ENCODE peak calls at places on chromosome 14, in six cellular contexts. X, O, M, G, V and D are unnamed samples.

GRCh38 chr14:92863281-92863680 is 59.7 kb upstream of the CHGA start:
- DNase-seq in G (no peak), M (no peak), V (peak; percentile 45), X (no peak), O (no peak), D (no peak)

GRCh38 chr14:33465952-33466700 is 484.7 kb downstream of the EGLN3 start:
- DNase-seq in M (peak; percentile 55), O (no peak), X (no peak), V (peak; percentile 83), G (no peak), D (no peak)

GRCh38 chr14:37598085-37598972 is 2.9 kb downstream of the TTC6 start:
- DNase-seq in V (peak; percentile 11), O (no peak), X (peak; percentile 32), M (no peak), G (no peak), D (peak; percentile 25)

GRCh38 chr14:55749946-55750345 is 169.9 kb downstream of the KTN1 start:
- DNase-seq in G (no peak), V (no peak), X (peak; percentile 22), O (no peak), M (no peak), D (no peak)

GRCh38 chr14:53929871-53930685 is 26.5 kb downstream of the BMP4 start:
- DNase-seq in G (no peak), O (no peak), X (peak; percentile 83), V (peak; percentile 48), M (no peak), D (peak; percentile 35)

GRCh38 chr14:77641534-77642341 is 25.3 kb upstream of the SPTLC2 start:
- DNase-seq in G (peak; percentile 76), M (peak; percentile 82), O (peak; percentile 51), X (no peak), V (peak; percentile 61), D (peak; percentile 78)

GRCh38 chr14:68293404-68293803 is 473.8 kb downstream of the RAD51B start:
- DNase-seq in G (no peak), O (no peak), M (no peak), V (no peak), X (no peak), D (no peak)

GRCh38 chr14:20332386-20332945 is 613 bp downstream of the CCNB1IP1 start:
- DNase-seq in G (peak; percentile 16), X (no peak), O (no peak), V (peak; percentile 14), M (peak; percentile 19), D (no peak)

GRCh38 chr14:33463731-33464130 is 487.1 kb downstream of the EGLN3 start:
- DNase-seq in G (no peak), O (no peak), V (no peak), M (no peak), X (no peak), D (no peak)

GRCh38 chr14:99252940-99253868 is 18.8 kb downstream of the BCL11B start:
- DNase-seq in X (no peak), V (no peak), G (no peak), O (no peak), M (no peak), D (no peak)

GRCh38 chr14:35215110-35215872 is 76.9 kb upstream of the PSMA6 start:
- DNase-seq in O (no peak), G (peak; percentile 84), M (peak; percentile 89), V (peak; percentile 64), X (no peak), D (peak; percentile 30)

GRCh38 chr14:55730602-55731001 is 150.6 kb downstream of the KTN1 start:
- DNase-seq in O (no peak), V (peak; percentile 27), M (no peak), X (no peak), G (peak; percentile 10), D (no peak)

GRCh38 chr14:53613404-53614253 is 343.0 kb downstream of the BMP4 start:
- DNase-seq in G (no peak), O (no peak), M (peak; percentile 28), V (peak; percentile 88), X (no peak), D (peak; percentile 80)

GRCh38 chr14:69726761-69727511 is 40.0 kb upstream of the SRSF5 start:
- DNase-seq in X (peak; percentile 87), V (peak; percentile 61), G (peak; percentile 75), O (no peak), M (peak; percentile 76), D (peak; percentile 90)

GRCh38 chr14:62329427-62329826 is 567.2 kb downstream of the SNAPC1 start:
- DNase-seq in X (no peak), O (no peak), V (no peak), G (no peak), M (peak; percentile 4), D (no peak)

GRCh38 chr14:96277890-96278289 is 21.9 kb downstream of the BDKRB1 start:
- DNase-seq in X (no peak), O (no peak), V (no peak), G (no peak), M (no peak), D (no peak)

GRCh38 chr14:96274122-96274910 is 18.3 kb downstream of the BDKRB1 start:
- DNase-seq in M (peak; percentile 74), O (no peak), V (no peak), X (no peak), G (peak; percentile 85), D (no peak)

GRCh38 chr14:96272777-96273471 is 16.9 kb downstream of the BDKRB1 start:
- DNase-seq in O (no peak), X (no peak), G (peak; percentile 78), M (no peak), V (no peak), D (no peak)

GRCh38 chr14:96273629-96274028 is 17.6 kb downstream of the BDKRB1 start:
- DNase-seq in G (no peak), M (no peak), V (no peak), X (no peak), O (no peak), D (no peak)

DNA sequence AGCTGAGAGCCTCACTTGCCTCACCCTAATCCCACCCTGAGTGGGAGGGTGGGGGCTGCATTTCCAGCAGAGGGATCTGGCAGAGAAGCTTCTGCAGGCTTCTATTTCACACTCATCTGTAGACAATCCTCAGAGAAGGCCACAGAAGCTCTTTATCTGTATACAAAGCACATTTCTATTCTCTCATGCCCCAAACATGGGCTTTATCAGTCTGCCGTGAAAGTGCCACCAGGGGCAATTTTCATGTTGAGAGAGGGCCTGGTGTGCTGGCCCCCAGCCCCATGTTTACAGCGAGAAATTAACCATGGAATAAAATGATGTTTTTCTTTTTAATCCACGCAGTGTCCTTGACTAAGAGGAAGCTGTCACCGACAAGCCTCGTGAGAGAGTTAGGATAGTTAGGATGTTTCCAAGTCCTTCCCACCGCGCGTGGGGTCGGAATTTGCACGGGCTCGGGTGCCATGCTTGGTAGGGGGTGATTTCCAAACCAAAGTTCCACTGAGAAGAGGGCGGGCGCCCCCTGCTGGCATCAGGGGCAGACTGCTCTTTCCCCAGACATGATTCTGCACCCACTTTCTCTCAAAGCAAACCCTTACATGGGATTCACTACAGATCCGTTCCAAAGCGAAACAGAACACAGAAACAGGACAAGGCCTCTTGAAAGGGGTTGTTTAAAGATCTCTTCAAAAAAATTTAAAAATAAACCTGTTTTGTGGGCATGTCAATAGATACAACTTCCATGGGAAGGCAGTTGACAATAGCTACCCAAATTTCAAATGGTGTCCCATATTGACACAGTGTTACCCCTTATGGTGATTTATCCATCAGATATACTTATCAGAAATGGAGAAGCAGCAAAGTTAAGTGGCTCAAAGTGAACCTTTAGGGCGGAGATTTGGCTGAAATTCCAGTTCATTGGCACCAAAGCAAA is 19.4 kb downstream of the BDKRB1 start:
- DNase-seq in O (no peak), M (peak; percentile 85), G (peak; percentile 82), V (peak; percentile 64), X (peak; percentile 81), D (peak; percentile 76)
- TF ChIP-seq CTCF in O (peak; percentile 77), M (peak; percentile 99), G (peak; percentile 97), V (peak; percentile 98), X (peak; percentile 98), D (peak; percentile 88)

GRCh38 chr14:22656226-22656625 is 12.1 kb upstream of the OR6J1 start:
- DNase-seq in O (no peak), V (no peak), X (no peak), M (peak; percentile 48), G (no peak), D (no peak)

GRCh38 chr14:22650046-22650739 is 6.0 kb upstream of the OR6J1 start:
- DNase-seq in V (peak; percentile 46), G (no peak), X (no peak), M (no peak), O (no peak), D (no peak)

GRCh38 chr14:22651586-22651985 is 7.4 kb upstream of the OR6J1 start:
- DNase-seq in O (no peak), M (no peak), G (no peak), X (no peak), V (no peak), D (no peak)

GRCh38 chr14:22650960-22651521 is 6.9 kb upstream of the OR6J1 start:
- DNase-seq in V (peak; percentile 34), M (peak; percentile 43), G (peak; percentile 37), X (no peak), O (no peak), D (no peak)

DNA sequence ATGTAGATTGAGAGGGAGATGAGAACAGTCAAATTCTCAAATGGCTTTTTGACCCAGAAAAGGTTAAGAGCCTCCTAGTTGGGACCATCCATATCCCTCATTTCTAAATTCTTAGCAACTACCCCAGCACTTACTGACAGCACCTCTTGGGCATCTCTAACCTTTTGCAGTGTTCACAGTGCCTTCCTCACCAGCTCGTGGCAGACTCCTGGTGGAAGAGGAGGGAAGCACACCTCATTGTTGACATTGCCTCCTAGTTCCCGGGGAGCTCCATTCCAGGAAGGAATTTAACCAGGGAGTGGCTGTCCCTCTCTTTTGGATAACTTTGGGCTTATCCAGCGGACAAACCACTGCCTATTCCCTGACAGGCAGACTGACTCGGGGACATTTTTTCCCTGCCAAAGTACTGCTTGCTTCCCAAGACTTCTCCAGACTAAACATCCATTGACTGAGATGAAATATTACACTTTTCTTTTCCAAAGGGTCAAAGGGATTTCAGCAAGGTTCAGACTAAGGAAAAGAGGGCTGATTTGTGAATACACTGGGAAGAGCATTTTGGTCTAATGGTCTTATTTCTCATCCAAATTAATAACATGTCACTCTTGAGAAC is 9.0 kb upstream of the OR6J1 start:
- DNase-seq in G (peak; percentile 88), V (peak; percentile 83), X (peak; percentile 86), O (no peak), M (peak; percentile 85), D (peak; percentile 68)
- TF ChIP-seq CTCF in G (peak; percentile 100), V (peak; percentile 99), X (peak; percentile 68), O (peak; percentile 72), M (peak; percentile 99), D (peak; percentile 84)

GRCh38 chr14:23876160-23876750 is 77.3 kb upstream of the DHRS4 start:
- DNase-seq in O (no peak), M (no peak), X (no peak), G (no peak), V (no peak), D (no peak)

GRCh38 chr14:23877111-23877510 is 76.5 kb upstream of the DHRS4 start:
- DNase-seq in M (no peak), X (no peak), G (no peak), V (no peak), O (no peak), D (no peak)

GRCh38 chr14:23882884-23883283 is 70.7 kb upstream of the DHRS4 start:
- DNase-seq in X (no peak), O (no peak), V (no peak), G (no peak), M (no peak), D (no peak)

GRCh38 chr14:23881292-23881691 is 72.3 kb upstream of the DHRS4 start:
- DNase-seq in V (no peak), X (no peak), G (no peak), O (no peak), M (no peak), D (no peak)

GRCh38 chr14:23877538-23878180 is 75.9 kb upstream of the DHRS4 start:
- DNase-seq in X (no peak), G (no peak), M (no peak), V (no peak), O (no peak), D (peak; percentile 39)
- TF ChIP-seq CTCF in X (no peak), G (no peak), M (no peak), V (no peak), O (no peak), D (no peak)

GRCh38 chr14:89304972-89305703 is 111.9 kb downstream of the FOXN3 start:
- DNase-seq in O (no peak), G (peak; percentile 82), X (no peak), M (peak; percentile 75), V (peak; percentile 14), D (peak; percentile 49)
- TF ChIP-seq CTCF in O (no peak), G (peak; percentile 6), X (no peak), M (no peak), V (no peak), D (no peak)